ENCODE peak calls at places on chromosome 21, in four cellular contexts. A is GM23338, R is adrenal gland, L is aorta. K is an unnamed sample. For H3K27me3, the result is how much of the 10 kb centered on the place peaks cover.

GRCh38 chr21:18499761-18500376 is 96.3 kb upstream of the TMPRSS15 start:
- DNase-seq in A (peak), R (peak), L (no peak), K (peak)

GRCh38 chr21:42548687-42549406 is 35.2 kb downstream of the SLC37A1 start:
- DNase-seq in A (no peak), R (no peak), L (peak), K (no peak)

GRCh38 chr21:37800122-37800455 is 116.2 kb downstream of the KCNJ6 start:
- DNase-seq in A (no peak), R (no peak), L (no peak), K (no peak)

GRCh38 chr21:14405225-14405624 is 22.3 kb upstream of the HSPA13 start:
- DNase-seq in A (no peak), R (no peak), L (no peak), K (no peak)

GRCh38 chr21:17682924-17683323 is 70.2 kb upstream of the BTG3 start:
- DNase-seq in A (no peak), R (no peak), L (no peak), K (no peak)

GRCh38 chr21:20311388-20311787 is 686.8 kb upstream of the NCAM2 start:
- DNase-seq in A (no peak), R (no peak), L (no peak), K (no peak)

GRCh38 chr21:32132409-32132808 is 146.4 kb downstream of the MIS18A start:
- DNase-seq in A (no peak), R (no peak), L (no peak), K (no peak)

GRCh38 chr21:15617968-15618367 is 111.8 kb upstream of the USP25 start:
- DNase-seq in A (peak), R (no peak), L (no peak), K (no peak)

GRCh38 chr21:41958886-41959563 is 5.2 kb upstream of the C2CD2 start:
- DNase-seq in A (no peak), R (peak), L (peak), K (no peak)

GRCh38 chr21:46559291-46559983 is 45.4 kb downstream of the S100B start:
- DNase-seq in A (no peak), R (peak), L (no peak), K (no peak)

GRCh38 chr21:38409907-38410306 is 88.4 kb downstream of the ERG start:
- DNase-seq in A (no peak), R (no peak), L (no peak), K (no peak)

GRCh38 chr21:40173833-40174232 is 306.6 kb downstream of the PCP4 start:
- DNase-seq in A (peak), R (no peak), L (no peak), K (no peak)

GRCh38 chr21:26835027-26835713 is 10.0 kb downstream of the ADAMTS1 start:
- DNase-seq in A (no peak), R (no peak), L (no peak), K (peak)

GRCh38 chr21:14486869-14487268 is 59.2 kb downstream of the SAMSN1 start:
- DNase-seq in A (no peak), R (no peak), L (no peak), K (no peak)

GRCh38 chr21:38712076-38712475 is 93.7 kb upstream of the ETS2 start:
- DNase-seq in A (peak), R (no peak), L (no peak), K (no peak)

GRCh38 chr21:33874161-33874560 is 41.4 kb downstream of the ATP5PO start:
- DNase-seq in A (no peak), R (no peak), L (peak), K (no peak)

GRCh38 chr21:41653944-41654625 is 112.8 kb downstream of the RIPK4 start:
- DNase-seq in A (no peak), R (no peak), L (no peak), K (no peak)

GRCh38 chr21:39078322-39079065 is 104.8 kb downstream of the PSMG1 start:
- DNase-seq in A (no peak), R (no peak), L (no peak), K (no peak)

GRCh38 chr21:33023574-33024277 is 2.0 kb upstream of the OLIG2 start:
- DNase-seq in A (peak), R (no peak), L (no peak), K (no peak)

GRCh38 chr21:38660333-38661295 is 145.1 kb upstream of the ETS2 start:
- DNase-seq in A (peak), R (peak), L (peak), K (peak)

GRCh38 chr21:38223893-38224540 is 32.8 kb upstream of the KCNJ15 start:
- DNase-seq in A (peak), R (no peak), L (no peak), K (no peak)

GRCh38 chr21:42103843-42104242 is 32.7 kb downstream of the UMODL1 start:
- DNase-seq in A (no peak), R (no peak), L (no peak), K (no peak)

GRCh38 chr21:41216486-41216885 is 48.5 kb downstream of the BACE2 start:
- DNase-seq in A (no peak), R (no peak), L (no peak), K (peak)

GRCh38 chr21:42040411-42041180 is 30.4 kb upstream of the ZBTB21 start:
- DNase-seq in A (no peak), R (peak), L (no peak), K (no peak)

GRCh38 chr21:31326478-31327247 is 17.4 kb downstream of the TIAM1 start:
- DNase-seq in A (no peak), R (no peak), L (no peak), K (no peak)

GRCh38 chr21:37244506-37245083 is 22.5 kb downstream of the VPS26C start:
- DNase-seq in A (peak), R (no peak), L (no peak), K (no peak)

GRCh38 chr21:39852021-39852721 is 15.1 kb upstream of the PCP4 start:
- DNase-seq in A (no peak), R (no peak), L (no peak), K (no peak)

GRCh38 chr21:42461185-42461520 is 34.9 kb downstream of the RSPH1 start:
- DNase-seq in A (no peak), R (no peak), L (no peak), K (no peak)

GRCh38 chr21:32735524-32735923 is 7.7 kb upstream of the SYNJ1 start:
- DNase-seq in A (peak), R (no peak), L (no peak), K (no peak)

GRCh38 chr21:15210235-15210678 is 145.5 kb upstream of the NRIP1 start:
- DNase-seq in A (no peak), R (peak), L (peak), K (peak)

GRCh38 chr21:15749868-15750174 is 20.0 kb downstream of the USP25 start:
- DNase-seq in A (no peak), R (peak), L (no peak), K (no peak)

GRCh38 chr21:46483300-46484295 is 24.9 kb downstream of the DIP2A start:
- DNase-seq in A (no peak), R (no peak), L (no peak), K (no peak)

GRCh38 chr21:9008636-9009035 is 1512.7 kb upstream of the TPTE start:
- DNase-seq in A (no peak), R (no peak), L (no peak), K (peak)

GRCh38 chr21:46550511-46550941 is 54.4 kb downstream of the S100B start:
- DNase-seq in A (no peak), R (no peak), L (no peak), K (no peak)

DNA sequence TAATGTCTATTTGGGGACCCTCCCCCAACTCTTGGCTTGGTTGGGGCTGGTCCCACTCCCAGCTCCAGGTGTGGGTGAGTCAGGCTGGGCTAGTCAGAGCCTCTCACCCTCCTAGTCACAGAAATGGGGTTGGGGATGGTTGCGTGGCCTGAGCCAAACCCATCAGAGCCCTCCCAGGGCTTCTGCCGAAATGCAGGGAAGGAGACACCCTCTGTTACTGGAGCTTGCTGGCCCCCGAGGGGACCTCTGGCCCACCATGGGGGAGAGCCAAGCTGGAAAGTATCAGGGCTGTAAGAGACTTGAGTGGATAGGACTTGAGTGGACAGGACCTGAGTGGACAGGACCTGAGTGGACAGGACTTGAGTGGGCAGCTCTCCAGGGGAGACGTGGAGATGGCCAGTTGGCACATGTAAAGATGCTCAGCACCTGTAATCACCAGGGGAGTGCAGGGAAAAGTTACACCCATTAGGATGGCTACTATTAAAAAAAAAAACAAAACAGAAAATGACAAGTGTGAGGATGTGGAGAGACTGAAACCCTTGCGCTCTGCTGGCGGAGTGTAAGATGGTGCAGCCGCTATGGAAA is 56.9 kb upstream of the ADARB1 start:
- DNase-seq in A (no peak), R (no peak), L (peak), K (no peak)
- H3K27me3 ChIP-seq in A (under half), R (under half), L (under half), K (under half)

DNA sequence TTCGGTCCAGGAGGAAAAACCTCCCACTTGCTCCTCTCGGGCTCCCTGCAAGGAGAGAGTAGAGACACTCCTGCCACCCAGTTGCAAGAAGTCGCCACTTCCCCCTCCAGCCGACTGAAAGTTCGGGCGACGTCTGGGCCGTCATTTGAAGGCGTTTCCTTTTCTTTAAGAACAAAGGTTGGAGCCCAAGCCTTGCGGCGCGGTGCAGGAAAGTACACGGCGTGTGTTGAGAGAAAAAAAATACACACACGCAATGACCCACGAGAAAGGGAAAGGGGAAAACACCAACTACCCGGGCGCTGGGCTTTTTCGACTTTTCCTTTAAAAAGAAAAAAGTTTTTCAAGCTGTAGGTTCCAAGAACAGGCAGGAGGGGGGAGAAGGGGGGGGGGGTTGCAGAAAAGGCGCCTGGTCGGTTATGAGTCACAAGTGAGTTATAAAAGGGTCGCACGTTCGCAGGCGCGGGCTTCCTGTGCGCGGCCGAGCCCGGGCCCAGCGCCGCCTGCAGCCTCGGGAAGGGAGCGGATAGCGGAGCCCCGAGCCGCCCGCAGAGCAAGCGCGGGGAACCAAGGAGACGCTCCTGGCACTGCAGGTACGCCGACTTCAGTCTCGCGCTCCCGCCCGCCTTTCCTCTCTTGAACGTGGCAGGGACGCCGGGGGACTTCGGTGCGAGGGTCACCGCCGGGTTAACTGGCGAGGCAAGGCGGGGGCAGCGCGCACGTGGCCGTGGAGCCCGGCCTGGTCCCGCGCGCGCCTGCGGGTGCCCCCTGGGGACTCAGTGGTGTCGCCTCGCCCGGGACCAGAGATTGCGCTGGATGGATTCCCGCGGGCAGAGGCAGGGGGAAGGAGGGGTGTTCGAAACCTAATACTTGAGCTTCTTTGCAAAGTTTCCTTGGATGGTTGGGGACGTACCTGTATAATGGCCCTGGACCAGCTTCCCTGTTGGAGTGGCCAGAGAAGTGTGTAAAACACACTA is 45.3 kb downstream of the MRPL39 start:
- DNase-seq in A (peak), R (peak), L (peak), K (peak)
- H3K27ac ChIP-seq in A (no peak), R (peak), L (peak), K (no peak)

DNA sequence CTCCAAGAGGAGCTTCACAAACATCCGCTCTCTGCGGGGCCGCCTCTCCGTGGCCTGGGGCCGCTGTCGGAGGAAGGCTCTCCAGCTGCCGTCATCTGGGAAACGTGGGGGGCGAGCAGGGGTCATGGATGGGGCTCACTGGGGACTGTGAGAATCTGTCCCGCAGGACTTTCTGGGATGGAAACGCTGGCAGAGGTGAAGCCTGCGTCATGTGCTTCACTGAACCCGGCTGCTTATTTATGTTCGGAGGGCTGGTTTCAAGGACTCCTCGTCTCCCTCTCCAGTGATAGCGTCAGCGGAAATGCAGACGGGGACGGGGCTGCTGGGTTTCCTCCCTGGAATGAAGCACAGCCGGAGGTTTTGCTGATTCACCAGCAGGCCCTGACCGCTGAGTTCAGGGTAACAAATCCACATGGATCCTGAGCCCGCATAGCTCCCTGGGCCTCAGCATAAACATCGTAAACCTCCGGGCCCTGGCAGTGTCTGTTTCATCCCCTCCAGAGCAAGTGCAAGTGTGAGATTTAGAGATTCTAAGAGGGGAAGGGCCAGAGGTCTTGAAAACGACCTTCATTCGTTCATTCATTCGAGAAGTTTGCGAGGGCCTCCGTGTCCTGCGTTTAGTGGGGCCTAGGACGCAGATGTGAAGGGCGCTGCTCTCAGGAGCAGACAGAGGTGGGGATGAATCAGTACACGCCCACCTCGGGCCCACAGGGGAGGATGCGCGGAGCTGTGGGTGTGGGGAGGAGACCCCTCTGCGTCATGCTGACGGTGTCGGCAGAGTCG is 7.0 kb upstream of the POFUT2 start:
- DNase-seq in A (peak), R (peak), L (peak), K (peak)
- H3K4me3 ChIP-seq in A (no peak), R (no peak), L (no peak), K (no peak)

GRCh38 chr21:45457832-45458172 is 52.8 kb downstream of the COL18A1 start:
- DNase-seq in A (no peak), R (no peak), L (no peak), K (peak)
- H3K27me3 ChIP-seq in A (under half), R (under half), L (under half), K (under half)

GRCh38 chr21:28402616-28402989 is 590.1 kb downstream of the LTN1 start:
- DNase-seq in A (no peak), R (no peak), L (no peak), K (no peak)
- H3K27ac ChIP-seq in A (no peak), R (no peak), L (no peak), K (no peak)

DNA sequence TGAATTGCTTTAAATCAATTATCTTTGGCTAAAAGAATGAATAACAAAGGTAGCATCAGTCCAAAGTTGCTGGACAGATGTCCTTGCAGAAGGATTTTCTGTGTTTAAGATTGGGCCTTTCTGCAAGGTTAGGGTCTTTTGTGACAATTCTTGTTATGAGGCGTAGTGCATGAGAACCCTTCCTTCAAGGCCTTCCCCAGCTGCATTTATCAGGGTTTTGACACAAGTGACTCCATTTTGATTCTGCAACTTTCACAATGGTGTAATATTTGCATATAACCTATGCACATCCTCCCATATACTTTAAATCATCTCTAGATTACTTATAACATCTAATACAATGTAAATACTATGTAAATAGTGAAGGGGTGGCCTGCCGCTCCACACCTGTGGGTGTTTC is 1.1 kb upstream of the SETD4 start:
- DNase-seq in A (no peak), R (no peak), L (no peak), K (no peak)
- H3K4me3 ChIP-seq in A (no peak), R (no peak), L (no peak), K (no peak)

K was measured in right cardiac atrium.